ENCODE peak calls at places on chromosomes 12 and 14, in six cellular contexts. Z is GM23248, O is astrocyte, R is IMR-90, E is OCI-LY7, V is Peyer's patch. M is an unnamed sample. For H3K4me1, the result is how much of the 10 kb centered on the place peaks cover.

GRCh38 chr12:58496411-58496810 is 423.9 kb downstream of the LRIG3 start:
- DNase-seq in R (peak), V (no peak), Z (no peak), O (peak), E (no peak), M (no peak)

GRCh38 chr14:74547331-74547927 is 53.9 kb downstream of the ISCA2 start:
- DNase-seq in Z (no peak), V (no peak), R (no peak), O (no peak), E (no peak), M (peak)

GRCh38 chr12:75720807-75721206 is 209.4 kb upstream of the KRR1 start:
- DNase-seq in Z (no peak), O (no peak), V (no peak), R (no peak), E (no peak), M (no peak)

GRCh38 chr12:128823216-128823915 is 392 bp downstream of the SLC15A4 start:
- DNase-seq in E (no peak), Z (no peak), R (no peak), V (peak), O (peak), M (peak)

GRCh38 chr14:99348816-99349609 is 77.0 kb upstream of the BCL11B start:
- DNase-seq in O (no peak), E (no peak), V (no peak), Z (peak), R (no peak), M (no peak)

GRCh38 chr12:4251228-4251891 is 22.2 kb upstream of the CCND2 start:
- DNase-seq in O (no peak), Z (no peak), E (no peak), V (no peak), R (no peak), M (no peak)

GRCh38 chr12:121713257-121714155 is 954 bp downstream of the TMEM120B start:
- DNase-seq in E (no peak), Z (peak), O (no peak), R (peak), V (no peak), M (no peak)

GRCh38 chr12:53234236-53234635 is 2.2 kb upstream of the RARG start:
- DNase-seq in E (no peak), R (no peak), O (no peak), Z (peak), V (no peak), M (no peak)

GRCh38 chr14:90775441-90775840 is 40.8 kb downstream of the TTC7B start:
- DNase-seq in E (no peak), Z (no peak), R (no peak), V (no peak), O (no peak), M (no peak)

GRCh38 chr12:82757059-82757458 is 70.4 kb downstream of the TMTC2 start:
- DNase-seq in E (no peak), R (no peak), V (no peak), Z (peak), O (no peak), M (no peak)

DNA sequence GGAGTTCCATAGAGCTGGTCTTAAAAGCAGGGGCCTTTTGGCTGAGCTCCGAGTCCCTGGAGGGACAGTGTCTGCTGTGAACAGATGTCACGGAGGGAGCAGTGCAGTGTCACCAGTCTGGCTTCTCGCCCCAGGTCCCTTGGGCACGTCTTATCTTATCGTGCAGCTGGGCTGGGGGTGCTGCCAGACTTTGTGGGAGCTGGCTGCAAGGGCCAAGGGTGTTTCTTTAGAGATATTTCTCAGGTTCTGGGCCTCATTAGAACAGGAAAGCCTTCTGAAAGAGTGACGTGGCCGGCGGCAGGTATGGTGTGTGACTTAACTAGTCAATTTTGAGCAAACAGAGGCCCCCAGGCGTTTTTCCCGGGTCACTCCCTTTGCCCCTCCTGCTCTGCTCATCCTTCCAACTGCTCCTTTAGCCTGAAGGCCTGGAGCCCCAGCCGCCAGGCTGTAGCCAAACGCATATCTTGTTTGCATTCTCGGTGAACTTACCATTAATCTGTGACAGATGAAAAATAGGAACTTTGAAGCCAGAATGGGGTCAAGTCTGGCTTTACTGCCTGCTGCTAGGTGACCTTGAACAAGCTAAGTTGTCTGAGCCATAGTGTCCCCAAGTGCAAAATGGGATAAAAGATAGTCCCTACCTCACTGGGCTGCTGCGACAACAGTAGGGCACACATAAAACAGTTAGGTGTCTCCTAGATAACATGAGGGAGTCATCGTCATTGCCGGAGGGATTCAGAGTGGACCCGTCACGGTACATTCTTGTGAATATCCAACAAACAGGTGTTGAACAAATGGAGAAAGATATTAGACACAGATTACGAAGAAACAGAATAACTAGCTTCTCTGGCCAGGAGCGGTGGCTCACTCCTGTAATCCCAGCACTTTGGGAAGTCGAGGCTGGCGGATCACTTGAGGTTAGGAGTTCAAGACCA is 71.4 kb downstream of the NINJ2 start:
- DNase-seq in V (peak), E (no peak), Z (no peak), R (no peak), O (no peak), M (no peak)
- H3K4me1 ChIP-seq in V (under half), E (under half), Z (under half), R (under half), O (under half), M (under half)

DNA sequence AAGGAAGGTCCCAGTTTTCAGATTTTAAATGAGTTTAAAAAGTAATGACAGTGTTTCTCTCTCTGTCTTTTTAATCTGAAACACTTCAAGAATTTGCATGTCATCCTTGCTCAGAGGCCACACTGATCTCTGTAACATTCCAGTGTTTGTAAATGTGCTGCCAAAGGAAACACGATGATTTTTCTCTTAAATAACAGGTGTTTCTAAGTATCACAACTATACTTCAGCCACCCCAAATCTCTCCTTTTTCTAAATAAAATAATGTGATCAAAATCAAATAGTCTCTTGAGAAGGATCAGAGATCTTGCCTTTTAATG is 3.3 kb upstream of the GALC start:
- DNase-seq in R (peak), Z (no peak), V (no peak), O (peak), E (no peak), M (no peak)
- H3K4me1 ChIP-seq in R (under half), Z (under half), V (under half), O (under half), E (under half), M (under half)

GRCh38 chr14:35661875-35662274 is 127.9 kb downstream of the INSM2 start:
- DNase-seq in R (no peak), Z (no peak), E (no peak), O (no peak), V (no peak), M (no peak)

GRCh38 chr14:35669782-35670181 is 135.8 kb downstream of the INSM2 start:
- DNase-seq in R (peak), V (no peak), O (peak), Z (peak), E (no peak), M (peak)

DNA sequence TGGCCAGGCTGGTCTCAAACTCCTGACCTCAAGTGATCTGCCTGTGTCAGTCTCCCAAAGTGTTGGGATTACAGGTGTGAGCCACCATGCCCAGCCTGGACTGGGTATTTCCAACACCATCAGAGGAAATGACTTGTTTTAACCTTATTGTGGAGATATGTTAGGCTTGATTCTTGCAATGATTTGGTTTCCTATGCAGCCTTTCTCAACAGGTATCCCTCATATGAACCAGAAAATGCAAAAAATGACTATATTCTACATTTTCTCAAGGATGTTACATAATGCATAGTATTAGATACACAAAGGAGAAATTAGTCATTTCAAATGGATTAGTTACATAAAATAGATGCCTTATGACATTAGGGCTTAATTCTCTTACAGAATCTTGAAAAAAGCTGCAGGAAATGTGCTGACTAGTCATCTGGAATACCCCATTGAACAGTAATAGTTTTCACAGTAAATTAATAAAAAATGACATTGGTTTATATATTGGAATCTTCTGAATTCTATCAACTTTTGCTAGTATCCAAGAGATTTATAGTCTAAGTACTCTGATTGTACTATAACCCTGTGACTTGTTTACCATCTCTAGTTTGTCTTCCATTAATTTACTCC is 132.6 kb downstream of the INSM2 start:
- DNase-seq in R (no peak), O (no peak), E (no peak), V (no peak), Z (no peak), M (no peak)
- H3K4me1 ChIP-seq in R (under half), O (under half), E (under half), V (under half), Z (under half), M (under half)

DNA sequence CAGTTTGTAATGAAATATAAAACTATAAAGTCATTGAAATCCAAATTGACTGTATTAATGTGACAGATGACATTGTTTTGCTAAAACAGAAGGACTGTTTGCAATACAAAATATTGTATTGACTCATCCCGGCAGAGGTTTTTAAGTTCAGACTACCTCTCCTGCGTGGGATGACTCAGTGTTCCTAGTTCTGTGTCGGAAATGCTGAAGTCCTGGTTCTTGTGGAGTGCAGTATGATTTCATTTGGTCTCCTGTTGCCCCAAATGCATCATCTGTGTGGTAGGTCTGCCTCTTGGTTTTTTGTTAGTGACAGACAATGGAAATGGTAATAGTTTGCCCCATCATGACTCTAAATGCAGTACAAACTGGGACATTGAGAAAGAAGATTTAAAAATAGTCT is 27.8 kb downstream of the PELI2 start:
- DNase-seq in O (peak), V (no peak), Z (peak), R (peak), E (no peak), M (no peak)
- H3K4me1 ChIP-seq in O (under half), V (under half), Z (under half), R (under half), E (under half), M (under half)

DNA sequence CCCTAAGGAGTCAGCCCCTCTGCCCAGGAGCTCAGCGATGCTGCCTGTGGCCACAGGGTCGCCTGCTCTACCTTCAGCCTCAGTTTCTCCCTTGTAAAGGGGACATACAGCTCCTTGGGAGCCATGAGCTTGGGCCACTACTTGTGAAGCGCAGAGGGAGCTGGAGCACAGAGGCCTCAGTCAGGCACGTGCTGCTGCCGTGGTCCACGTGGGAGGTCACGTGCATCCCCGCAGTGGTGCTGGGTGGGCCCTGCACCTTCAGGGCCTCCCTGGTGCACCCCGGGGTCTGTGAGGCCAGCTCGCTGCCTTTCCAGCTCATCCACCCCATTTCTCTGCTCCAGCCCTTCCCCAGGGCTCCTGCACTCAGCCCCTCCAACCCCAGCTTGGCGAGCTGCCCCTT is 10.9 kb upstream of the C14orf180 start:
- DNase-seq in O (no peak), E (no peak), V (no peak), R (no peak), Z (no peak), M (no peak)
- H3K4me1 ChIP-seq in O (under half), E (under half), V (under half), R (under half), Z (under half), M (under half)

DNA sequence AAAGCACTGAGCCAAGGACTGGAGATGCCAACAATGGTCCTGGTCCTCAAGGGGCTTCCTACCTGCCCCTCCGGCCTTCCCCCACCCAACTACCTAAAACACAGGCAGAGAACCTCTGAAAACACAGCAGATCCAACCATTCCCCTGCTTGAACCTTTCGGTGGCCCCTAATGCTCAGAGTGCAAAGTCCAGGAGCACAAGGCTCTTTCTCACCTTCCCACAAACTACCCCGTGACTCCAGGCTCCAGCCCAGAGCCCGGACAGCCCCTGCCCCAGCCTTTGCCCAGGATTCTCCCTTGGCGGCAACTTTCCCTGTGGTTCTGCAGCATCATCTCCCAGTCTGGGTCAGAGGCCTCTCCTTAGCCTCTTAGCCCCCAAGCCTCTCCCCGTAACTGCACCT is 1.6 kb upstream of the CD9 start:
- DNase-seq in R (no peak), V (no peak), Z (no peak), O (no peak), E (no peak), M (no peak)
- H3K4me1 ChIP-seq in R (under half), V (under half), Z (under half), O (under half), E (under half), M (half or more)